ENCODE peak calls at places on chromosomes 2 and 18, in four cellular contexts. Q is transverse colon, N is thoracic aorta, K is GM23338. H is an unnamed sample.

GRCh38 chr2:124874676-124875075 is 849.6 kb downstream of the CNTNAP5 start:
- DNase-seq in Q (no peak), N (no peak), K (no peak), H (no peak)

GRCh38 chr2:11005032-11005431 is 93.3 kb downstream of the KCNF1 start:
- DNase-seq in Q (no peak), N (no peak), K (no peak), H (no peak)

GRCh38 chr2:75360945-75361344 is 161.6 kb upstream of the TACR1 start:
- DNase-seq in Q (no peak), N (no peak), K (no peak), H (no peak)

GRCh38 chr18:51164327-51165290 is 32.9 kb downstream of the MEX3C start:
- DNase-seq in Q (no peak), N (no peak), K (peak; percentile 49), H (no peak)

GRCh38 chr18:13279181-13280065 is 60.9 kb downstream of the LDLRAD4 start:
- DNase-seq in Q (no peak), N (no peak), K (no peak), H (no peak)

GRCh38 chr18:21167641-21168372 is 56.2 kb upstream of the ROCK1 start:
- DNase-seq in Q (peak; percentile 51), N (no peak), K (peak; percentile 92), H (peak; percentile 37)

GRCh38 chr2:106293379-106293778 is 99.3 kb upstream of the UXS1 start:
- DNase-seq in Q (no peak), N (no peak), K (no peak), H (no peak)

GRCh38 chr18:54215069-54215468 is 9.4 kb downstream of the MBD2 start:
- DNase-seq in Q (no peak), N (no peak), K (no peak), H (no peak)

GRCh38 chr2:106759962-106760361 is 126.0 kb downstream of the ST6GAL2 start:
- DNase-seq in Q (no peak), N (no peak), K (peak; percentile 54), H (no peak)

GRCh38 chr2:42696987-42697386 is 66.9 kb downstream of the OXER1 start:
- DNase-seq in Q (no peak), N (no peak), K (no peak), H (no peak)

GRCh38 chr2:73418343-73418742 is 32.7 kb downstream of the ALMS1 start:
- DNase-seq in Q (peak; percentile 31), N (peak; percentile 7), K (peak; percentile 2), H (no peak)

GRCh38 chr2:185279999-185280398 is 458.6 kb upstream of the FSIP2 start:
- DNase-seq in Q (no peak), N (no peak), K (peak; percentile 43), H (peak; percentile 16)

GRCh38 chr2:42324244-42324643 is 36.8 kb downstream of the COX7A2L start:
- DNase-seq in Q (no peak), N (no peak), K (no peak), H (no peak)

GRCh38 chr2:27086722-27087446 is at the start of gene KHK:
- DNase-seq in Q (peak; percentile 77), N (no peak), K (peak; percentile 71), H (peak; percentile 89)

GRCh38 chr18:32175265-32175664 is 14.6 kb upstream of the MEP1B start:
- DNase-seq in Q (no peak), N (no peak), K (no peak), H (no peak)

GRCh38 chr2:15730545-15731212 is 139.0 kb downstream of the DDX1 start:
- DNase-seq in Q (peak; percentile 86), N (peak; percentile 40), K (no peak), H (peak; percentile 89)

GRCh38 chr2:101330253-101330921 is 21.9 kb upstream of the RNF149 start:
- DNase-seq in Q (peak; percentile 68), N (no peak), K (peak; percentile 80), H (peak; percentile 79)

GRCh38 chr18:58893388-58894099 is 28.9 kb downstream of the ZNF532 start:
- DNase-seq in Q (no peak), N (no peak), K (no peak), H (no peak)

GRCh38 chr18:48418409-48419267 is 9.5 kb upstream of the ZBTB7C start:
- DNase-seq in Q (no peak), N (peak; percentile 57), K (no peak), H (no peak)

GRCh38 chr2:231691251-231691772 is 17.0 kb upstream of the PTMA start:
- DNase-seq in Q (no peak), N (no peak), K (peak; percentile 32), H (no peak)

GRCh38 chr18:46366977-46367376 is 262.8 kb downstream of the HAUS1 start:
- DNase-seq in Q (no peak), N (no peak), K (no peak), H (no peak)

GRCh38 chr2:187372213-187372612 is 75.8 kb downstream of the CALCRL start:
- DNase-seq in Q (no peak), N (no peak), K (no peak), H (no peak)

GRCh38 chr2:45843136-45843535 is 191.7 kb downstream of the PRKCE start:
- DNase-seq in Q (no peak), N (no peak), K (no peak), H (no peak)

GRCh38 chr2:25274868-25275574 is 66.7 kb downstream of the DNMT3A start:
- DNase-seq in Q (no peak), N (no peak), K (no peak), H (no peak)

GRCh38 chr18:48013162-48013561 is 82.7 kb upstream of the SMAD2 start:
- DNase-seq in Q (no peak), N (no peak), K (no peak), H (no peak)

DNA sequence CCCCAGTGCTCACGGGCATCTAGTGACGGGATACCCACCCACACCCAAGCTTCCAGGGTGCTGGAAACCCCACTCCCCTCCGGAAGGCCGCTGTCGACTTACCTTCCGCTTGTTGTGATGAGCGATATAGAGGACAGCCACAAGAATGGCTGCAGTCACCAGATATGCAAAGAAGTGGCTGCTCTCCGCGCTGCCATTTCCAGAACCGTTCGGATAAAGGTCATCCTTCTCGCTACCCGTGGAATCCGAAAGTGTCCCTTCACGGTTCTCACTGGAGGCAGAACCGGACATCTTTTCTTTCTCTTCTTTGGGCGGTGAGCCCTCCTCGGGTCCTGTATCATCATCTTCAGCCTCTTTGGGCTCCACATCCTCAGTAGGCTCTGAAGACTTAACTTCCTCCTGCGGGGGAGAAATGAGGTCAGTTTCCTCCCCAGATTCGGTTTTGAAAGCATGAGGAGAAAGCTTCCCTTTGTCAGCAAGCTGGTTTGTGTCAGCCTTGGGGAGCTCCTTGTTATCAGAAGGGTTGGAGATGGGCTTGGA is 1.3 kb downstream of the TGOLN2 start:
- DNase-seq in Q (peak; percentile 51), N (no peak), K (no peak), H (peak; percentile 68)
- H3K4me1 ChIP-seq in Q (peaks cover 21% of the 10 kb centered on the region), N (peaks cover 55% of the 10 kb centered on the region), K (peaks cover 33% of the 10 kb centered on the region), H (peaks cover 4% of the 10 kb centered on the region)

DNA sequence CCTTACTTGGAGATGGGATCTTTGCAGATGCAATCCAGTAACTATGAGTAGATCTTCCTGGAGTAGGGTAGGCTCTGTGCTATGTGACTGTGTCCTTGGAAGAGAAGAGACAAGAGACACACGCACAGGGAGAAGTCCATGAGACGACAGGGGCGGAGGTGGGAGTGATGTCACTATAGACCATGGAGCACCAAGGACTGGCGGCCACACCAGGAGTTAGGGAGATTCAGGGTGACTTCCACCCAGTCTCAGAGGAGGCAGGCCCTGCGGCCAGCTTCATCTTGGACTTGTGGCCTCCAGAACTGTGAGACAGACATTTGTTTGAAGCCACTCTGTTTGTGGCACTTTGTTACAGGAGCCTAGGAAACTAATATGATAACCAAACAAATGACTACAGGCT is 177.8 kb downstream of the INHBB start:
- DNase-seq in Q (no peak), N (no peak), K (no peak), H (no peak)
- H3K4me1 ChIP-seq in Q (no peaks in the 10 kb centered on the region), N (no peaks in the 10 kb centered on the region), K (peaks cover 10% of the 10 kb centered on the region), H (no peaks in the 10 kb centered on the region)

GRCh38 chr18:3060667-3061580 is 48.0 kb upstream of the LPIN2 start:
- DNase-seq in Q (no peak), N (no peak), K (no peak), H (no peak)
- H3K4me1 ChIP-seq in Q (no peaks in the 10 kb centered on the region), N (peaks cover 11% of the 10 kb centered on the region), K (peaks cover 5% of the 10 kb centered on the region), H (no peaks in the 10 kb centered on the region)

GRCh38 chr2:216179015-216179414 is 69.9 kb downstream of the XRCC5 start:
- DNase-seq in Q (no peak), N (no peak), K (no peak), H (no peak)

GRCh38 chr2:216181351-216181750 is 72.2 kb downstream of the XRCC5 start:
- DNase-seq in Q (no peak), N (no peak), K (no peak), H (no peak)

GRCh38 chr2:216181953-216182352 is 72.8 kb downstream of the XRCC5 start:
- DNase-seq in Q (no peak), N (no peak), K (no peak), H (no peak)

GRCh38 chr2:216188268-216188850 is 79.2 kb downstream of the XRCC5 start:
- DNase-seq in Q (no peak), N (no peak), K (no peak), H (no peak)

GRCh38 chr2:216183459-216183858 is 74.3 kb downstream of the XRCC5 start:
- DNase-seq in Q (no peak), N (no peak), K (no peak), H (no peak)
- H3K4me1 ChIP-seq in Q (no peaks in the 10 kb centered on the region), N (peaks cover 19% of the 10 kb centered on the region), K (peaks cover 25% of the 10 kb centered on the region), H (peaks cover 4% of the 10 kb centered on the region)

DNA sequence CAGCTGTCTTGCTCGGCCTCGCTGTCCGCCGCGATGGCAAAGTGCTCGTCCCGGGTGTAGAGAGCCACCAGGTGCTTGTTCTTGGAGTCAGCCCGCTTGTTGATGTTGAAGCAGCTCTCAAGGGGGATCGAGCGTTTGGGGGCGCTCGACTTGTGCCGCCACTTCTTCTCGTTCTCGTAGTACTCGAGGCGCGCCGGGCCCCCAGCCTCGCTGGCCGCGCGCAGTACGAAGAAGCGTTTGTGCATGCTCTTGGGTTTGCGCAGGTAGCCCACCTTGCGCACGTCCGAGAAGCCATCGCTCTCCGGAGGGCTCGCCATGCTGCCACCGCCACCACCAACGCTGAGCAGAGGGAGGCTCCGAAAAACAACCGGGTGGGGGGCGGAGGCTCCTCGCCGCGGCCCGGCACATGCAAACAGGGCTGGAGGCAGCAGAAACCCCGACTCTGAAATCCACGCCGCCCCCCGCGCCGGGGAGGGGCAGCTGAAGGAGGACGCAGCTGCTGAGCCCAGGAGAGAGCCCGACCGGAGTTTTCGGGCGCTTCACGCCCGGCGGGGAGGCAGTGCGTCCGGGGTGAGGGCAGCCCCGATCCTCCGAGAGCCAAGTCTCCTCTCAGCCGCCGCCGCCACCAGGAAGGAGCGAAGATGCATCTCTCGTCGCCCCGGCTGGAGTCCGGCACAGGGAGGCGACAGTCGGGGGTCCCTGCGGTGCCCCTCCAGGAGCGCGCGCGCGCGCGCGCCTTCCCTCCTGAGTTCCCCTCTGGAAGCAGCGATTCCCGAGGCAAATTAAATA is 1.0 kb downstream of the IRS1 start:
- DNase-seq in Q (peak; percentile 67), N (no peak), K (peak; percentile 75), H (peak; percentile 58)
- H3K4me1 ChIP-seq in Q (no peaks in the 10 kb centered on the region), N (peaks cover 40% of the 10 kb centered on the region), K (peaks cover 31% of the 10 kb centered on the region), H (no peaks in the 10 kb centered on the region)

DNA sequence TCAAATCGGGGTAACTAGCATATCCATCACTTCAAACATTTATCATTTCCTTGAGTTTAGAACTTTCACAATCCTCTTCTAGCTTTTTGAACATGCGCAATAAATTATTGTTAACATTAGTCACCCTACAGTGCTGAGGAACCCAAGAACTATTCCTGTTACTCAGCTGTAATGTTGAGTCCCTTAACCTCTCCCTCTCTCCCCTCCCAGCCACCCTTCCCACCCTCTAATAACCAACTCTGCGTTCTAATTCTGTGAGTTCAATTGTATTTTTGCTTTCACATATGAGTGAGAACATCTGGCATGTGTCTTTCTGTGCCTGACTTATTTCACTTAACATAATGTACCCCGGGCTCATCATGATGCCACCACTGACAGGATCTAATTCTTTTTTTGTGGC is 78.6 kb upstream of the RANBP2 start:
- DNase-seq in Q (no peak), N (no peak), K (no peak), H (no peak)
- H3K4me1 ChIP-seq in Q (peaks cover 9% of the 10 kb centered on the region), N (peaks cover 56% of the 10 kb centered on the region), K (peaks cover 26% of the 10 kb centered on the region), H (peaks cover 5% of the 10 kb centered on the region)